ENCODE peak calls at places on chromosomes 4 and X, in seven cellular contexts. J is NCI-H1694; U is NCI-H1048; Y is Daoy; M is OCI-M1; V is RWPE2; E is stimulated activated CD4-positive, alpha-beta T cell treated with anti-CD3 and anti-CD28 coated beads, Interleukin-2, amount 100 ng/mL, for 48 hours. T is an unnamed sample.

GRCh38 chrX:100381613-100382012 is 28.5 kb downstream of the PCDH19 start:
- DNase-seq in V (no peak), J (no peak), M (peak; percentile 41), U (no peak), E (no peak), Y (no peak), T (no peak)

GRCh38 chr4:108794136-108794535 is 31.3 kb upstream of the ETNPPL start:
- DNase-seq in J (no peak), Y (no peak), E (no peak), U (no peak), V (no peak), M (no peak), T (no peak)

GRCh38 chr4:123785515-123785914 is 388.9 kb downstream of the SPRY1 start:
- DNase-seq in Y (no peak), V (no peak), J (no peak), E (no peak), M (no peak), U (no peak), T (no peak)

GRCh38 chrX:151919610-151920009 is 6.9 kb downstream of the MAGEA4 start:
- DNase-seq in E (no peak), Y (no peak), J (no peak), M (no peak), V (no peak), U (no peak), T (no peak)

GRCh38 chr4:8912089-8912455 is 40.4 kb upstream of the HMX1 start:
- DNase-seq in V (no peak), M (no peak), U (no peak), E (no peak), J (no peak), Y (no peak), T (no peak)

GRCh38 chr4:1938027-1938426 is 66.8 kb downstream of the NSD2 start:
- DNase-seq in V (no peak), E (no peak), U (no peak), M (no peak), J (no peak), Y (no peak), T (no peak)

GRCh38 chr4:60403986-60404385 is 796.1 kb upstream of the ADGRL3 start:
- DNase-seq in Y (no peak), M (peak; percentile 13), E (no peak), U (no peak), V (no peak), J (no peak), T (no peak)

GRCh38 chrX:13170966-13171558 is 126.6 kb upstream of the FAM9C start:
- DNase-seq in M (no peak), J (no peak), V (no peak), U (no peak), E (no peak), Y (no peak), T (no peak)

GRCh38 chrX:124455966-124456365 is 109.6 kb downstream of the SH2D1A start:
- DNase-seq in V (no peak), M (no peak), U (no peak), Y (no peak), J (no peak), E (no peak), T (no peak)

GRCh38 chr4:152643153-152644035 is 36.4 kb downstream of the TMEM154 start:
- DNase-seq in E (no peak), M (peak; percentile 39), Y (no peak), U (no peak), J (no peak), V (no peak), T (no peak)

GRCh38 chrX:55489315-55490009 is at the start of gene USP51:
- DNase-seq in U (no peak), V (no peak), Y (peak; percentile 17), E (no peak), J (no peak), M (peak; percentile 81), T (no peak)

GRCh38 chrX:138492371-138492770 is 219.1 kb downstream of the FGF13 start:
- DNase-seq in Y (no peak), V (no peak), E (no peak), U (no peak), M (no peak), J (no peak), T (no peak)

T was measured in NCI-H446 treated with DMSO at 0.1 percent for 48 hours.